ENCODE peak calls at places on chromosomes 4 and X, in six cellular contexts. One of them, this sample, is unnamed.

GRCh38 chr4:28792917-28793597 is 1927.1 kb upstream of the PCDH7 start:
- DNase-seq in AG10803: no peak
- DNase-seq in K562: no peak
- DNase-seq in kidney epithelial cell: no peak
- DNase-seq in progenitor cell of endocrine pancreas: no peak
- DNase-seq in pancreas: no peak
- DNase-seq in this sample: no peak

GRCh38 chr4:83217721-83218522 is 66.7 kb downstream of the COQ2 start:
- DNase-seq in AG10803: no peak
- DNase-seq in K562: no peak
- DNase-seq in kidney epithelial cell: no peak
- DNase-seq in progenitor cell of endocrine pancreas: no peak
- DNase-seq in pancreas: peak
- DNase-seq in this sample: no peak

GRCh38 chrX:45353462-45353861 is 152.8 kb upstream of the DIPK2B start:
- DNase-seq in AG10803: peak
- DNase-seq in K562: no peak
- DNase-seq in kidney epithelial cell: no peak
- DNase-seq in progenitor cell of endocrine pancreas: no peak
- DNase-seq in pancreas: no peak
- DNase-seq in this sample: no peak

GRCh38 chr4:98778206-98778605 is 119.8 kb upstream of the TSPAN5 start:
- DNase-seq in AG10803: peak
- DNase-seq in K562: no peak
- DNase-seq in kidney epithelial cell: peak
- DNase-seq in progenitor cell of endocrine pancreas: no peak
- DNase-seq in pancreas: no peak
- DNase-seq in this sample: peak

GRCh38 chr4:102780476-102781144 is 19.8 kb upstream of the MANBA start:
- DNase-seq in AG10803: no peak
- DNase-seq in K562: peak
- DNase-seq in kidney epithelial cell: peak
- DNase-seq in progenitor cell of endocrine pancreas: no peak
- DNase-seq in pancreas: no peak
- DNase-seq in this sample: peak

GRCh38 chr4:31084806-31085416 is 364.7 kb downstream of the PCDH7 start:
- DNase-seq in AG10803: no peak
- DNase-seq in K562: no peak
- DNase-seq in kidney epithelial cell: no peak
- DNase-seq in progenitor cell of endocrine pancreas: no peak
- DNase-seq in pancreas: no peak
- DNase-seq in this sample: peak

GRCh38 chrX:16445166-16445752 is 204.7 kb upstream of the S100G start:
- DNase-seq in AG10803: no peak
- DNase-seq in K562: peak
- DNase-seq in kidney epithelial cell: no peak
- DNase-seq in progenitor cell of endocrine pancreas: no peak
- DNase-seq in pancreas: peak
- DNase-seq in this sample: peak

GRCh38 chrX:68462653-68463052 is 29.4 kb upstream of the OPHN1 start:
- DNase-seq in AG10803: peak
- DNase-seq in K562: no peak
- DNase-seq in kidney epithelial cell: no peak
- DNase-seq in progenitor cell of endocrine pancreas: no peak
- DNase-seq in pancreas: no peak
- DNase-seq in this sample: peak

GRCh38 chr4:124266706-124267105 is 445.8 kb downstream of the ANKRD50 start:
- DNase-seq in AG10803: no peak
- DNase-seq in K562: no peak
- DNase-seq in kidney epithelial cell: no peak
- DNase-seq in progenitor cell of endocrine pancreas: no peak
- DNase-seq in pancreas: no peak
- DNase-seq in this sample: no peak

GRCh38 chr4:101201421-101201820 is 145.9 kb downstream of the PPP3CA start:
- DNase-seq in AG10803: no peak
- DNase-seq in K562: no peak
- DNase-seq in kidney epithelial cell: no peak
- DNase-seq in progenitor cell of endocrine pancreas: no peak
- DNase-seq in pancreas: no peak
- DNase-seq in this sample: peak

GRCh38 chr4:1987721-1988326 is 20.9 kb downstream of the NELFA start:
- DNase-seq in AG10803: no peak
- DNase-seq in K562: no peak
- DNase-seq in kidney epithelial cell: no peak
- DNase-seq in progenitor cell of endocrine pancreas: no peak
- DNase-seq in pancreas: no peak
- DNase-seq in this sample: no peak

GRCh38 chr4:176065365-176066249 is at the start of gene WDR17:
- DNase-seq in AG10803: peak
- DNase-seq in K562: peak
- DNase-seq in kidney epithelial cell: peak
- DNase-seq in progenitor cell of endocrine pancreas: peak
- DNase-seq in pancreas: peak
- DNase-seq in this sample: peak

GRCh38 chrX:45771114-45771513 is 570.4 kb upstream of the DIPK2B start:
- DNase-seq in AG10803: peak
- DNase-seq in K562: peak
- DNase-seq in kidney epithelial cell: peak
- DNase-seq in progenitor cell of endocrine pancreas: no peak
- DNase-seq in pancreas: no peak
- DNase-seq in this sample: peak

GRCh38 chrX:989959-990510 is 222.4 kb downstream of the CRLF2 start:
- DNase-seq in AG10803: peak
- DNase-seq in K562: peak
- DNase-seq in kidney epithelial cell: peak
- DNase-seq in progenitor cell of endocrine pancreas: peak
- DNase-seq in pancreas: peak
- DNase-seq in this sample: peak

GRCh38 chrX:111119341-111119740 is 23.4 kb downstream of the PAK3 start:
- DNase-seq in AG10803: no peak
- DNase-seq in K562: no peak
- DNase-seq in kidney epithelial cell: no peak
- DNase-seq in progenitor cell of endocrine pancreas: no peak
- DNase-seq in pancreas: no peak
- DNase-seq in this sample: no peak

GRCh38 chrX:9141496-9141895 is 107.6 kb upstream of the FAM9B start:
- DNase-seq in AG10803: peak
- DNase-seq in K562: no peak
- DNase-seq in kidney epithelial cell: no peak
- DNase-seq in progenitor cell of endocrine pancreas: no peak
- DNase-seq in pancreas: no peak
- DNase-seq in this sample: peak

GRCh38 chr4:5965225-5965624 is 53.0 kb downstream of the C4orf50 start:
- DNase-seq in AG10803: no peak
- DNase-seq in K562: no peak
- DNase-seq in kidney epithelial cell: no peak
- DNase-seq in progenitor cell of endocrine pancreas: no peak
- DNase-seq in pancreas: no peak
- DNase-seq in this sample: no peak

GRCh38 chrX:78769356-78769755 is 21.8 kb downstream of the LPAR4 start:
- DNase-seq in AG10803: no peak
- DNase-seq in K562: no peak
- DNase-seq in kidney epithelial cell: no peak
- DNase-seq in progenitor cell of endocrine pancreas: no peak
- DNase-seq in pancreas: no peak
- DNase-seq in this sample: no peak

GRCh38 chrX:85052636-85053343 is 49.1 kb downstream of the APOOL start:
- DNase-seq in AG10803: peak
- DNase-seq in K562: no peak
- DNase-seq in kidney epithelial cell: peak
- DNase-seq in progenitor cell of endocrine pancreas: no peak
- DNase-seq in pancreas: no peak
- DNase-seq in this sample: peak

GRCh38 chr4:156298230-156298629 is 344.6 kb upstream of the CTSO start:
- DNase-seq in AG10803: peak
- DNase-seq in K562: no peak
- DNase-seq in kidney epithelial cell: peak
- DNase-seq in progenitor cell of endocrine pancreas: no peak
- DNase-seq in pancreas: no peak
- DNase-seq in this sample: no peak

GRCh38 chr4:183068502-183068901 is 30.6 kb upstream of the WWC2 start:
- DNase-seq in AG10803: no peak
- DNase-seq in K562: no peak
- DNase-seq in kidney epithelial cell: no peak
- DNase-seq in progenitor cell of endocrine pancreas: no peak
- DNase-seq in pancreas: no peak
- DNase-seq in this sample: no peak

GRCh38 chr4:3613980-3614730 is 81.9 kb upstream of the LRPAP1 start:
- DNase-seq in AG10803: peak
- DNase-seq in K562: no peak
- DNase-seq in kidney epithelial cell: no peak
- DNase-seq in progenitor cell of endocrine pancreas: no peak
- DNase-seq in pancreas: peak
- DNase-seq in this sample: peak

GRCh38 chr4:41414380-41414779 is 123.6 kb upstream of the LIMCH1 start:
- DNase-seq in AG10803: no peak
- DNase-seq in K562: no peak
- DNase-seq in kidney epithelial cell: no peak
- DNase-seq in progenitor cell of endocrine pancreas: no peak
- DNase-seq in pancreas: no peak
- DNase-seq in this sample: no peak

GRCh38 chrX:13029341-13029740 is 15.1 kb downstream of the FAM9C start:
- DNase-seq in AG10803: no peak
- DNase-seq in K562: no peak
- DNase-seq in kidney epithelial cell: no peak
- DNase-seq in progenitor cell of endocrine pancreas: no peak
- DNase-seq in pancreas: peak
- DNase-seq in this sample: peak

GRCh38 chrX:17395154-17395553 is 20.2 kb downstream of the NHS start:
- DNase-seq in AG10803: peak
- DNase-seq in K562: no peak
- DNase-seq in kidney epithelial cell: no peak
- DNase-seq in progenitor cell of endocrine pancreas: no peak
- DNase-seq in pancreas: no peak
- DNase-seq in this sample: no peak

GRCh38 chr4:105158837-105159236 is 12.2 kb downstream of the TET2 start:
- DNase-seq in AG10803: peak
- DNase-seq in K562: no peak
- DNase-seq in kidney epithelial cell: no peak
- DNase-seq in progenitor cell of endocrine pancreas: no peak
- DNase-seq in pancreas: no peak
- DNase-seq in this sample: no peak

GRCh38 chr4:158810487-158811215 is 41.8 kb downstream of the FNIP2 start:
- DNase-seq in AG10803: peak
- DNase-seq in K562: no peak
- DNase-seq in kidney epithelial cell: peak
- DNase-seq in progenitor cell of endocrine pancreas: no peak
- DNase-seq in pancreas: peak
- DNase-seq in this sample: peak

GRCh38 chr4:144582975-144583374 is 63.0 kb upstream of the HHIP start:
- DNase-seq in AG10803: no peak
- DNase-seq in K562: no peak
- DNase-seq in kidney epithelial cell: no peak
- DNase-seq in progenitor cell of endocrine pancreas: no peak
- DNase-seq in pancreas: no peak
- DNase-seq in this sample: peak

GRCh38 chrX:1093112-1093511 is 119.3 kb downstream of the CRLF2 start:
- DNase-seq in AG10803: no peak
- DNase-seq in K562: no peak
- DNase-seq in kidney epithelial cell: no peak
- DNase-seq in progenitor cell of endocrine pancreas: no peak
- DNase-seq in pancreas: no peak
- DNase-seq in this sample: no peak

GRCh38 chrX:72576161-72576896 is 3.7 kb upstream of the HDAC8 start:
- DNase-seq in AG10803: peak
- DNase-seq in K562: no peak
- DNase-seq in kidney epithelial cell: no peak
- DNase-seq in progenitor cell of endocrine pancreas: no peak
- DNase-seq in pancreas: no peak
- DNase-seq in this sample: peak

GRCh38 chr4:46656071-46656470 is 253.0 kb downstream of the COX7B2 start:
- DNase-seq in AG10803: no peak
- DNase-seq in K562: no peak
- DNase-seq in kidney epithelial cell: no peak
- DNase-seq in progenitor cell of endocrine pancreas: no peak
- DNase-seq in pancreas: no peak
- DNase-seq in this sample: no peak

GRCh38 chr4:163610642-163611041 is 116.2 kb downstream of the TMA16 start:
- DNase-seq in AG10803: no peak
- DNase-seq in K562: no peak
- DNase-seq in kidney epithelial cell: no peak
- DNase-seq in progenitor cell of endocrine pancreas: no peak
- DNase-seq in pancreas: no peak
- DNase-seq in this sample: no peak

GRCh38 chr4:106818764-106819163 is 217.3 kb downstream of the DKK2 start:
- DNase-seq in AG10803: no peak
- DNase-seq in K562: no peak
- DNase-seq in kidney epithelial cell: no peak
- DNase-seq in progenitor cell of endocrine pancreas: no peak
- DNase-seq in pancreas: no peak
- DNase-seq in this sample: no peak
- TF ChIP-seq CTCF in AG10803: peak
- TF ChIP-seq CTCF in K562: no peak
- TF ChIP-seq CTCF in kidney epithelial cell: no peak
- TF ChIP-seq CTCF in progenitor cell of endocrine pancreas: no peak
- TF ChIP-seq CTCF in pancreas: no peak
- TF ChIP-seq CTCF in this sample: peak

GRCh38 chr4:164937576-164938270 is 39.7 kb downstream of the TRIM61 start:
- DNase-seq in AG10803: peak
- DNase-seq in K562: no peak
- DNase-seq in kidney epithelial cell: no peak
- DNase-seq in progenitor cell of endocrine pancreas: no peak
- DNase-seq in pancreas: no peak
- DNase-seq in this sample: peak
- TF ChIP-seq CTCF in AG10803: peak
- TF ChIP-seq CTCF in K562: no peak
- TF ChIP-seq CTCF in kidney epithelial cell: peak
- TF ChIP-seq CTCF in progenitor cell of endocrine pancreas: peak
- TF ChIP-seq CTCF in pancreas: no peak
- TF ChIP-seq CTCF in this sample: peak

GRCh38 chrX:95764972-95765451 is 919.6 kb upstream of the DIAPH2 start:
- DNase-seq in AG10803: peak
- DNase-seq in K562: peak
- DNase-seq in kidney epithelial cell: no peak
- DNase-seq in progenitor cell of endocrine pancreas: peak
- DNase-seq in pancreas: no peak
- DNase-seq in this sample: peak
- TF ChIP-seq CTCF in AG10803: peak
- TF ChIP-seq CTCF in K562: peak
- TF ChIP-seq CTCF in kidney epithelial cell: peak
- TF ChIP-seq CTCF in progenitor cell of endocrine pancreas: peak
- TF ChIP-seq CTCF in pancreas: no peak
- TF ChIP-seq CTCF in this sample: peak

DNA sequence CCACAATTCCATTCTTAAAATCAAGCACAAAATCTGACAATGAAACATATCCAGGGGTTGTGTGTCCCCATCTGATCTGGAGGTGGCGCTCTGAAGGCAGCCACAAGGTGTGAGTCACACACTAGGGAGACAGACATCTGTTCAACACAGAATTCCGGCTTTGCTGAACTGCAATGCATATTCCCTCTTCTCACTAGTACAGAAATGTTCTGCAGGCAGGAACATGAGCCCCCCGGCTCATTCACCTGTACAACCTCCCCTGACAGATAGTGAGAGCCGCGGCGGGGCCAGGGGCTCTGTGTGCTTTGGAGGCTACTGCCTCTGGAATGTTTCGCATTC is 41.9 kb downstream of the WDR1 start:
- DNase-seq in AG10803: peak
- DNase-seq in K562: peak
- DNase-seq in kidney epithelial cell: no peak
- DNase-seq in progenitor cell of endocrine pancreas: no peak
- DNase-seq in pancreas: no peak
- DNase-seq in this sample: peak
- TF ChIP-seq CTCF in AG10803: peak
- TF ChIP-seq CTCF in K562: peak
- TF ChIP-seq CTCF in kidney epithelial cell: peak
- TF ChIP-seq CTCF in progenitor cell of endocrine pancreas: peak
- TF ChIP-seq CTCF in pancreas: no peak
- TF ChIP-seq CTCF in this sample: peak

GRCh38 chrX:40651620-40652223 is 4.4 kb upstream of the CXorf38 start:
- DNase-seq in AG10803: peak
- DNase-seq in K562: peak
- DNase-seq in kidney epithelial cell: no peak
- DNase-seq in progenitor cell of endocrine pancreas: peak
- DNase-seq in pancreas: peak
- DNase-seq in this sample: peak
- TF ChIP-seq CTCF in AG10803: peak
- TF ChIP-seq CTCF in K562: peak
- TF ChIP-seq CTCF in kidney epithelial cell: peak
- TF ChIP-seq CTCF in progenitor cell of endocrine pancreas: peak
- TF ChIP-seq CTCF in pancreas: peak
- TF ChIP-seq CTCF in this sample: peak

This sample was measured in MCF 10A.